ENCODE peak calls at places on chromosomes 7 and 10, in five cellular contexts. E is tibial nerve, Q is testis, P is uterus, H is A549. A is an unnamed sample.

GRCh38 chr10:113056468-113057021 is 106.5 kb downstream of the TCF7L2 start:
- DNase-seq in E (no peak), Q (no peak), P (peak), H (no peak), A (peak)

GRCh38 chr10:82497451-82497850 is 622.5 kb downstream of the NRG3 start:
- DNase-seq in E (no peak), Q (no peak), P (no peak), H (no peak), A (no peak)

GRCh38 chr10:133336131-133337078 is at the start of gene CALY:
- DNase-seq in E (no peak), Q (peak), P (no peak), H (peak), A (no peak)

GRCh38 chr7:71326596-71326995 is 194.7 kb downstream of the GALNT17 start:
- DNase-seq in E (no peak), Q (no peak), P (no peak), H (no peak), A (no peak)

GRCh38 chr10:77156406-77156879 is 481.2 kb downstream of the KCNMA1 start:
- DNase-seq in E (no peak), Q (no peak), P (peak), H (peak), A (peak)

GRCh38 chr7:90832726-90833125 is 236.6 kb downstream of the CDK14 start:
- DNase-seq in E (no peak), Q (no peak), P (no peak), H (no peak), A (no peak)

GRCh38 chr7:98119257-98119918 is 12.7 kb downstream of the LMTK2 start:
- DNase-seq in E (no peak), Q (no peak), P (no peak), H (peak), A (peak)

GRCh38 chr7:102300643-102301211 is 14.1 kb downstream of the SH2B2 start:
- DNase-seq in E (no peak), Q (peak), P (no peak), H (no peak), A (no peak)

GRCh38 chr7:152056621-152057274 is 31.3 kb downstream of the GALNT11 start:
- DNase-seq in E (no peak), Q (no peak), P (no peak), H (no peak), A (no peak)

GRCh38 chr7:95045236-95045923 is 138.0 kb downstream of the PPP1R9A start:
- DNase-seq in E (no peak), Q (peak), P (no peak), H (peak), A (no peak)

GRCh38 chr7:27921081-27921836 is 181.3 kb downstream of the TAX1BP1 start:
- DNase-seq in E (no peak), Q (peak), P (peak), H (peak), A (peak)

GRCh38 chr7:155815332-155816191 is 3.3 kb upstream of the SHH start:
- DNase-seq in E (no peak), Q (peak), P (no peak), H (peak), A (peak)

GRCh38 chr7:47516985-47517590 is 64.8 kb downstream of the TNS3 start:
- DNase-seq in E (no peak), Q (no peak), P (no peak), H (no peak), A (no peak)

GRCh38 chr7:90945104-90945752 is 319.0 kb upstream of the FZD1 start:
- DNase-seq in E (no peak), Q (no peak), P (no peak), H (no peak), A (no peak)

GRCh38 chr7:70618020-70618551 is 513.9 kb upstream of the GALNT17 start:
- DNase-seq in E (no peak), Q (no peak), P (no peak), H (no peak), A (no peak)

GRCh38 chr10:63171926-63172325 is 38.8 kb downstream of the NRBF2 start:
- DNase-seq in E (no peak), Q (no peak), P (no peak), H (no peak), A (no peak)

GRCh38 chr7:33191326-33191725 is 62.0 kb downstream of the BBS9 start:
- DNase-seq in E (no peak), Q (no peak), P (no peak), H (no peak), A (no peak)

GRCh38 chr10:75358835-75359421 is 42.6 kb downstream of the ZNF503 start:
- DNase-seq in E (no peak), Q (no peak), P (no peak), H (peak), A (peak)

GRCh38 chr10:73910764-73911552 is at the start of gene PLAU:
- DNase-seq in E (no peak), Q (peak), P (no peak), H (no peak), A (no peak)

GRCh38 chr10:34356463-34356862 is 458.6 kb downstream of the PARD3 start:
- DNase-seq in E (no peak), Q (no peak), P (no peak), H (no peak), A (no peak)

GRCh38 chr7:90345548-90346319 is 782 bp upstream of the GTPBP10 start:
- DNase-seq in E (no peak), Q (peak), P (no peak), H (peak), A (no peak)

GRCh38 chr10:74746813-74747212 is 79.6 kb upstream of the KAT6B start:
- DNase-seq in E (no peak), Q (no peak), P (no peak), H (no peak), A (no peak)

GRCh38 chr7:151615058-151615457 is 95.4 kb upstream of the RHEB start:
- DNase-seq in E (no peak), Q (no peak), P (no peak), H (no peak), A (no peak)

GRCh38 chr7:26574476-26574875 is 282.8 kb downstream of the SNX10 start:
- DNase-seq in E (no peak), Q (no peak), P (no peak), H (no peak), A (peak)

GRCh38 chr7:99835189-99835588 is 7.4 kb downstream of the CYP3A43 start:
- DNase-seq in E (no peak), Q (no peak), P (no peak), H (no peak), A (no peak)

GRCh38 chr10:80504158-80504811 is 33.4 kb upstream of the SH2D4B start:
- DNase-seq in E (no peak), Q (no peak), P (no peak), H (no peak), A (no peak)

GRCh38 chr10:33279276-33279675 is 55.2 kb downstream of the NRP1 start:
- DNase-seq in E (no peak), Q (no peak), P (no peak), H (no peak), A (no peak)

GRCh38 chr10:33808475-33808874 is 474.0 kb upstream of the NRP1 start:
- DNase-seq in E (no peak), Q (no peak), P (no peak), H (no peak), A (no peak)

GRCh38 chr7:151378496-151379192 is 31.2 kb downstream of the WDR86 start:
- DNase-seq in E (no peak), Q (no peak), P (no peak), H (no peak), A (no peak)

GRCh38 chr10:123663522-123663921 is 2.6 kb upstream of the GPR26 start:
- DNase-seq in E (no peak), Q (no peak), P (no peak), H (no peak), A (no peak)

GRCh38 chr7:133633055-133633454 is 380.2 kb downstream of the EXOC4 start:
- DNase-seq in E (no peak), Q (no peak), P (no peak), H (no peak), A (peak)

GRCh38 chr10:121974535-121975294 is at the start of gene NSMCE4A:
- DNase-seq in E (peak), Q (peak), P (peak), H (peak), A (peak)
- TF ChIP-seq POLR2A in E (peak), Q (no peak), P (peak), H (peak), A (peak)

GRCh38 chr7:1044189-1045037 is at the start of gene GPR146:
- DNase-seq in E (peak), Q (peak), P (peak), H (peak), A (peak)
- TF ChIP-seq POLR2A in E (peak), Q (no peak), P (peak), H (no peak), A (peak)

GRCh38 chr10:116555882-116556281 is 10.2 kb downstream of the PNLIP start:
- DNase-seq in E (no peak), Q (no peak), P (no peak), H (no peak), A (no peak)

GRCh38 chr10:116553378-116553980 is 7.7 kb downstream of the PNLIP start:
- DNase-seq in E (no peak), Q (no peak), P (no peak), H (no peak), A (no peak)

GRCh38 chr10:116557305-116557880 is 11.7 kb downstream of the PNLIP start:
- DNase-seq in E (no peak), Q (no peak), P (no peak), H (no peak), A (no peak)

DNA sequence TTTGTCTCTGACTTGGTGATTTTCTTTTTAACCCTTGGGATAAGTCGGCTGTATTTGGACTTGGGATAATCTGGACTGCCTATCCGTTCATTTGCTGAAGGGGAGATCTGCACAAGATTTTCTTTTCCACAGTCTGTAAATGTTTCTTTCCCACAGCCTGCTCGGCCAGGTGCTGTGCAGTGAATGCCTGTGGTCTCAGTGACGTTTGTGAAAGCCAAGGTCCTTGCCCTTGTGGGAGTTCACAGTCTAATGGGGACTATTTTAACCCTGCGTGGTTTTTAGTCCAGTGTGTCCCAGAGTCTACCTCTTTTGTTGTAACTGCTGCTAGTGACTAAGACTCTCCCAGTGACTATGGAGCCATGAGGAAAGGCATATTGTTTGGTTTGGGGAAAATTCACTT is 8.9 kb downstream of the PNLIP start:
- DNase-seq in E (no peak), Q (no peak), P (no peak), H (no peak), A (no peak)
- TF ChIP-seq POLR2A in E (no peak), Q (no peak), P (no peak), H (no peak), A (no peak)

GRCh38 chr7:130942211-130942964 is 208.4 kb upstream of the KLF14 start:
- DNase-seq in E (peak), Q (peak), P (peak), H (peak), A (no peak)
- TF ChIP-seq POLR2A in E (peak), Q (no peak), P (peak), H (no peak), A (no peak)

GRCh38 chr10:28668363-28669226 is 8.7 kb upstream of the BAMBI start:
- DNase-seq in E (peak), Q (peak), P (peak), H (peak), A (no peak)

GRCh38 chr10:28664369-28664740 is 13.0 kb upstream of the BAMBI start:
- DNase-seq in E (no peak), Q (no peak), P (no peak), H (no peak), A (no peak)

GRCh38 chr10:28666751-28667467 is 10.4 kb upstream of the BAMBI start:
- DNase-seq in E (no peak), Q (no peak), P (no peak), H (no peak), A (no peak)

GRCh38 chr10:28661035-28661434 is 16.3 kb upstream of the BAMBI start:
- DNase-seq in E (no peak), Q (no peak), P (no peak), H (peak), A (peak)

GRCh38 chr10:28663576-28664368 is 13.5 kb upstream of the BAMBI start:
- DNase-seq in E (peak), Q (peak), P (peak), H (peak), A (peak)
- TF ChIP-seq POLR2A in E (no peak), Q (no peak), P (no peak), H (no peak), A (no peak)

DNA sequence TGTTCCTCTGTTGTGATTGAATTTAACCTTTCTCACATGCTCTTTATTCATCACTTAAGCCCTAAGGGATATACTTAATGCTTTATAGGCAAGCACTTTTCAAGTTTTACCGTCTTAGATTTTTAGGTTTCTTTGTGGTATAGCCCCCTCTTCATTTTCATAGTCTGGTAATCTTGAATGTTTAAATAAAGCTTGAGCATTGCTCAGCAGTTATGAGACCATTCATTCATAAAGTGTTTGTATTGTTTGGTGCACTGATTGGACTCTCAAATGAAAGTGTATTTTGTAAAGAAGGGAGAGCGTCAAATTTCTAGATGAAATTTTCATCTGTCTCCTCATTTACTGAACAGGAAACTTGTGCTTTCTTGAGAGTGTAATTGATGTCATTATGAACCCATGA is 25.2 kb downstream of the TASOR2 start:
- DNase-seq in E (no peak), Q (no peak), P (no peak), H (no peak), A (no peak)
- TF ChIP-seq POLR2A in E (no peak), Q (no peak), P (no peak), H (no peak), A (no peak)

GRCh38 chr10:78404296-78404695 is 370.6 kb downstream of the RPS24 start:
- DNase-seq in E (no peak), Q (no peak), P (no peak), H (no peak), A (no peak)
- TF ChIP-seq POLR2A in E (no peak), Q (no peak), P (no peak), H (no peak), A (no peak)

GRCh38 chr7:129168219-129168991 is 20.0 kb upstream of the SMO start:
- DNase-seq in E (no peak), Q (no peak), P (no peak), H (no peak), A (no peak)

GRCh38 chr7:129163875-129164544 is 19.5 kb downstream of the TSPAN33 start:
- DNase-seq in E (no peak), Q (no peak), P (no peak), H (peak), A (no peak)

GRCh38 chr7:129169171-129169643 is 19.2 kb upstream of the SMO start:
- DNase-seq in E (peak), Q (peak), P (no peak), H (no peak), A (no peak)

GRCh38 chr7:129169705-129170319 is 18.6 kb upstream of the SMO start:
- DNase-seq in E (no peak), Q (no peak), P (no peak), H (no peak), A (no peak)

GRCh38 chr7:129166745-129167144 is 21.7 kb upstream of the SMO start:
- DNase-seq in E (no peak), Q (no peak), P (no peak), H (no peak), A (no peak)
- TF ChIP-seq POLR2A in E (no peak), Q (no peak), P (no peak), H (no peak), A (no peak)

GRCh38 chr7:157561523-157561785 is 224.7 kb downstream of the DNAJB6 start:
- DNase-seq in E (no peak), Q (no peak), P (no peak), H (no peak), A (no peak)

GRCh38 chr7:157558875-157559595 is 222.2 kb downstream of the DNAJB6 start:
- DNase-seq in E (no peak), Q (no peak), P (no peak), H (no peak), A (no peak)

GRCh38 chr7:157560710-157561522 is 224.1 kb downstream of the DNAJB6 start:
- DNase-seq in E (no peak), Q (no peak), P (no peak), H (no peak), A (no peak)

GRCh38 chr7:157559596-157560257 is 222.9 kb downstream of the DNAJB6 start:
- DNase-seq in E (no peak), Q (no peak), P (no peak), H (no peak), A (no peak)

DNA sequence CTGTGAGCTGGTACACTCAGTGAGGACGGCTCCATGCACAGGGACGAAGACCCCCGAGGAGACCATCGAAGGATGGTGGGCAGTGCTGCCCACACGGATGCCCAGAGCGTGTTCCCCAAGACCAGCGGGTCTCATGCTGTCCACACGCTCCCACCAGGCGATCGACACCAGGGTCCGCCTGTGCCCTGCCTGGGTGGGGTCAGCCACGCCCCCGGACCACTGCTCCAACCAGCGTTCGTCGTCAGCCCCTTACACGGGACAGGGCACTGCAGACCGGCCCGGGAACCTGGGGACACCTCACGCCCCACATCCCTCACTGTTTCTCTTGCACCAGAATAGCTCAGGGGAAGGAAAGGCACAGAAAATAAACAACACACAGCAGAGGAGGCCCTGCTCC is 223.5 kb downstream of the DNAJB6 start:
- DNase-seq in E (no peak), Q (no peak), P (no peak), H (no peak), A (no peak)
- TF ChIP-seq POLR2A in E (no peak), Q (no peak), P (no peak), H (no peak), A (no peak)

A was measured in H54.